ENCODE peak calls at places on chromosomes 2 and 18, in eight cellular contexts. E, B, P, T, R, W, A and K are unnamed samples. For H3K27me3, the result is how much of the 10 kb centered on the place peaks cover.

GRCh38 chr2:3071645-3072044 is 306.0 kb downstream of the EIPR1 start:
- DNase-seq in B (no peak), R (no peak), W (no peak), T (no peak), P (no peak), E (no peak), A (no peak), K (no peak)

GRCh38 chr2:76667764-76668163 is 854.4 kb downstream of the LRRTM4 start:
- DNase-seq in W (no peak), P (no peak), A (no peak), R (no peak), E (no peak), B (no peak), T (no peak), K (no peak)

GRCh38 chr2:218982312-218983262 is 2.4 kb downstream of the FEV start:
- DNase-seq in E (no peak), P (no peak), A (no peak), R (no peak), T (peak), B (no peak), W (no peak), K (no peak)

GRCh38 chr2:41764919-41765318 is 282.9 kb upstream of the PKDCC start:
- DNase-seq in B (no peak), R (no peak), P (no peak), T (no peak), E (no peak), W (no peak), A (no peak), K (no peak)

GRCh38 chr2:97747285-97747684 is 33.9 kb downstream of the ZAP70 start:
- DNase-seq in R (no peak), P (no peak), W (no peak), T (no peak), E (no peak), A (no peak), B (no peak), K (no peak)

GRCh38 chr2:172455121-172455515 is 27.7 kb downstream of the ITGA6 start:
- DNase-seq in B (no peak), T (no peak), E (no peak), R (no peak), A (no peak), P (no peak), W (peak), K (no peak)

GRCh38 chr18:3529597-3529996 is 79.6 kb downstream of the TGIF1 start:
- DNase-seq in T (no peak), A (no peak), B (no peak), R (no peak), P (no peak), E (no peak), W (no peak), K (no peak)

GRCh38 chr2:184444217-184444616 is 154.1 kb upstream of the ZNF804A start:
- DNase-seq in A (no peak), W (no peak), B (no peak), R (no peak), P (no peak), T (no peak), E (no peak), K (no peak)

GRCh38 chr2:26018184-26018716 is 15.6 kb upstream of the RAB10 start:
- DNase-seq in E (peak), T (peak), P (peak), B (peak), A (peak), W (no peak), R (peak), K (peak)

GRCh38 chr2:166519391-166519962 is 25.4 kb upstream of the SCN7A start:
- DNase-seq in P (peak), B (no peak), E (no peak), T (peak), R (no peak), W (no peak), A (no peak), K (peak)

GRCh38 chr2:218658671-218659257 is 659 bp downstream of the ZNF142 start:
- DNase-seq in A (no peak), W (peak), E (no peak), R (no peak), T (peak), P (peak), B (no peak), K (peak)

GRCh38 chr2:186827426-186827825 is 21.5 kb downstream of the ZSWIM2 start:
- DNase-seq in B (no peak), T (no peak), P (no peak), E (no peak), W (no peak), A (no peak), R (no peak), K (no peak)

GRCh38 chr2:177432703-177433102 is 40.1 kb downstream of the AGPS start:
- DNase-seq in W (no peak), A (no peak), B (no peak), E (no peak), T (no peak), P (no peak), R (no peak), K (no peak)

GRCh38 chr18:73646772-73647171 is 500.9 kb downstream of the FBXO15 start:
- DNase-seq in P (no peak), A (no peak), B (no peak), W (no peak), E (no peak), R (no peak), T (no peak), K (peak)

GRCh38 chr18:44741070-44741469 is 60.4 kb downstream of the SETBP1 start:
- DNase-seq in R (no peak), W (no peak), B (no peak), T (no peak), A (no peak), P (no peak), E (no peak), K (no peak)

GRCh38 chr2:11567631-11568031 is 33.8 kb downstream of the GREB1 start:
- DNase-seq in E (no peak), R (peak), B (no peak), A (no peak), W (no peak), P (no peak), T (no peak), K (no peak)

GRCh38 chr2:196983934-196984333 is 57.4 kb upstream of the PGAP1 start:
- DNase-seq in T (no peak), W (no peak), P (no peak), E (no peak), R (no peak), B (no peak), A (no peak), K (no peak)

GRCh38 chr2:55115795-55116597 is 65.7 kb upstream of the RTN4 start:
- DNase-seq in W (no peak), R (no peak), P (no peak), A (no peak), B (no peak), T (no peak), E (no peak), K (no peak)

GRCh38 chr2:207937818-207938217 is 87.5 kb downstream of the PLEKHM3 start:
- DNase-seq in W (no peak), A (no peak), P (no peak), B (no peak), T (no peak), R (no peak), E (no peak), K (no peak)

GRCh38 chr2:46381871-46382270 is 84.7 kb downstream of the EPAS1 start:
- DNase-seq in A (no peak), P (no peak), E (no peak), T (no peak), W (no peak), B (no peak), R (no peak), K (no peak)

GRCh38 chr18:59902993-59903610 is 3.3 kb downstream of the PMAIP1 start:
- DNase-seq in A (no peak), B (no peak), E (no peak), T (no peak), W (no peak), R (no peak), P (no peak), K (no peak)

DNA sequence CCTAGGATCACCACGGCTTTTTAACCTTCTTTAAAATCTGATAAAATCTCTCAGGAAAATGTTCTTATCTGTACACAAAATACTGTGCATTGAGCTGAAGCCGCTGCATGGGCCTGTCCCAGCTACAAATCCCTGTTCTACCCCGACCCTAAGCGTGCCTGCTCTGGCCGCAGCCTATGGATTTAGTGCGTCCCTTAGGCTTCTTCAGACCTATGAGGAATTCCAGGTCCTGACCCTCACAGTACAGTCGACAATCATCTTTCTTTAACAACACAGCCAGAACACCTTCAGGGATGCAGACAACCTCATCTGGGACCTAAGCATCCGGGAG is 477 bp upstream of the WDCP start:
- DNase-seq in E (no peak), B (no peak), R (no peak), A (no peak), P (no peak), T (peak), W (no peak), K (no peak)
- TF ChIP-seq CTCF in E (no peak), B (no peak), R (no peak), A (no peak), P (no peak), T (no peak), W (no peak), K (no peak)

GRCh38 chr2:119023534-119023933 is 81.5 kb downstream of the MARCO start:
- DNase-seq in A (no peak), T (no peak), R (no peak), P (no peak), W (no peak), B (no peak), E (no peak), K (no peak)

GRCh38 chr2:119025762-119026351 is 83.9 kb downstream of the MARCO start:
- DNase-seq in R (no peak), T (no peak), W (no peak), A (no peak), E (no peak), P (no peak), B (no peak), K (no peak)

GRCh38 chr2:119024568-119024967 is 82.6 kb downstream of the MARCO start:
- DNase-seq in T (no peak), A (no peak), P (no peak), E (no peak), R (no peak), W (no peak), B (no peak), K (no peak)

GRCh38 chr2:119024152-119024551 is 82.2 kb downstream of the MARCO start:
- DNase-seq in T (no peak), A (no peak), W (no peak), E (no peak), P (no peak), R (no peak), B (no peak), K (no peak)

DNA sequence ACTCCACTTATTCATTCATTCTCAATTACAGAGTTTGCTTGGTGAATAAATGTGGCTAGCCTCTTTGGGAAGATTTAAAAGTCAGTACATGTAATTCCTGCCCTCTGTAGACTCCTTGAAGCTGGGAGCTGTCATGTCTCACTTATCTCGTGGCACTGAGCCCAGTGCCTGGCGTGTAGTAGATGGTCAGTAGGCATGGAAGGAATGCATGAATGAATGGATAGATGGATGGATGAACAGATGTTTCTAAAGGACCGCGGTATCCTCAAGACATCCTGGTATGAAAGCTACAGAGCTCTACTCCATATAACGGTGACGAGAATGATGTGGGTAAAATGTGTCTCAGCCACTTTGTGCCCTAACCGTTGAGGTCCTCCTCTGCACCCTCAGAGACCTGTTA is 83.0 kb downstream of the MARCO start:
- DNase-seq in R (no peak), T (no peak), P (no peak), W (no peak), B (no peak), A (no peak), E (no peak), K (no peak)
- H3K27me3 ChIP-seq in R (under half), T (under half), P (under half), W (under half), B (under half), A (under half), E (under half), K (under half)

GRCh38 chr2:224999784-225000183 is 42.5 kb downstream of the DOCK10 start:
- DNase-seq in E (no peak), P (no peak), T (no peak), B (no peak), A (no peak), R (no peak), W (no peak), K (no peak)

GRCh38 chr2:225004531-225004930 is 37.7 kb downstream of the DOCK10 start:
- DNase-seq in B (no peak), E (no peak), P (no peak), A (no peak), W (no peak), T (no peak), R (no peak), K (peak)

GRCh38 chr2:225002039-225002655 is 40.1 kb downstream of the DOCK10 start:
- DNase-seq in E (peak), R (peak), T (peak), P (peak), A (no peak), B (no peak), W (peak), K (peak)

GRCh38 chr2:225006730-225007129 is 35.5 kb downstream of the DOCK10 start:
- DNase-seq in A (no peak), B (no peak), R (no peak), W (no peak), E (no peak), T (no peak), P (no peak), K (no peak)

DNA sequence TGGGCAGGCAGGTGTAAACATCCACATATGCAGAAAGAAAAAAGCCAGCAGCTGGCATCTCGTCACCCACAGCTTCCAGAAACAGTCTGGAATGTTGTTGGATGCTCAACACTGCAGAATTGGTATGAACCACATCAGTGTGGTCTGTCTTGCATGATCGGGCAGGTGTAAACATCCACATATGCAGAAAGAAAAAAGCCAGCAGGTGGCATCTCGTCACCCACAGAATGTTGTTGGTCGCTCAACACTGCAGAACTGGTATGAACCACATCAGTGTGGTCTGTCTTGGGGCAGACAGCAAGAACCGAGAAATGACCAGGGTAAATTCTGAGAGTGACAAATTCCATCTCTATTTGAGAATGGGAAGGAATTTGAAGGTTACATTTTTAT is 39.6 kb downstream of the DOCK10 start:
- DNase-seq in R (no peak), B (no peak), W (peak), T (no peak), E (no peak), A (no peak), P (no peak), K (no peak)
- TF ChIP-seq CTCF in R (no peak), B (no peak), W (no peak), T (peak), E (no peak), A (no peak), P (no peak), K (peak)

GRCh38 chr2:157304811-157305712 is 20.6 kb downstream of the ERMN start:
- DNase-seq in B (no peak), W (no peak), T (no peak), A (no peak), R (no peak), P (peak), E (no peak), K (peak)
- H3K27me3 ChIP-seq in B (under half), W (under half), T (under half), A (under half), R (under half), P (under half), E (under half), K (under half)

GRCh38 chr18:56789889-56790180 is 138.7 kb downstream of the WDR7 start:
- DNase-seq in A (no peak), W (no peak), E (no peak), B (no peak), P (no peak), R (no peak), T (no peak), K (no peak)
- TF ChIP-seq CTCF in A (no peak), W (no peak), E (no peak), B (no peak), P (no peak), R (no peak), T (no peak), K (no peak)

GRCh38 chr2:238238766-238239551 is 879 bp downstream of the HES6 start:
- DNase-seq in W (peak), A (peak), E (no peak), B (peak), R (no peak), T (peak), P (peak), K (no peak)
- H3K27me3 ChIP-seq in W (under half), A (under half), E (under half), B (under half), R (under half), T (half or more), P (half or more), K (half or more)

GRCh38 chr2:202494856-202495604 is 118.9 kb downstream of the BMPR2 start:
- DNase-seq in A (no peak), T (peak), R (no peak), P (peak), E (no peak), W (no peak), B (no peak), K (no peak)

GRCh38 chr2:202488671-202489070 is 112.5 kb downstream of the BMPR2 start:
- DNase-seq in B (no peak), E (no peak), A (no peak), R (no peak), T (no peak), W (no peak), P (no peak), K (no peak)

GRCh38 chr2:202494300-202494699 is 118.2 kb downstream of the BMPR2 start:
- DNase-seq in P (peak), A (no peak), E (no peak), R (no peak), W (no peak), T (peak), B (peak), K (no peak)

GRCh38 chr2:202490479-202490878 is 114.4 kb downstream of the BMPR2 start:
- DNase-seq in P (no peak), A (no peak), W (no peak), B (no peak), T (no peak), R (no peak), E (no peak), K (no peak)

DNA sequence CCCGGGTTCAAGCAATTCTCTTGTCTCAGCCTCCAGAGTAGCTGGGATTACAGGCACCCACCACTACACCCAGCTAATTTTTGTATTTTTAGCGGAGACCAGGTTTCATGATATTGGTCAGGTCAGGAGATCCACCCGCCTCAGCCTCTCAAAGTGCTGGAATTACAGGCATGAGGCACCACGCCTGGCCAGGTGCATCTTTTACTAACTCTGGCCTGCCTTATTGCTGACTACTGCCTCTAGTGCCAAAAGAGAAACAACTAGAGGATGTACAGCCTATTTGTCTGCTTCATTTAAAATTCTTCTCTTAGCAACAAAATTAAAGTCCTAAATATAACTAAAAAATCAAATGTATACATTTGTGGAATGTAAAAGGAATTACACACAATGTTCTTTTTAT is 115.4 kb downstream of the BMPR2 start:
- DNase-seq in T (peak), W (no peak), B (no peak), E (no peak), A (no peak), P (no peak), R (no peak), K (no peak)
- TF ChIP-seq CTCF in T (peak), W (no peak), B (no peak), E (no peak), A (no peak), P (peak), R (no peak), K (peak)

DNA sequence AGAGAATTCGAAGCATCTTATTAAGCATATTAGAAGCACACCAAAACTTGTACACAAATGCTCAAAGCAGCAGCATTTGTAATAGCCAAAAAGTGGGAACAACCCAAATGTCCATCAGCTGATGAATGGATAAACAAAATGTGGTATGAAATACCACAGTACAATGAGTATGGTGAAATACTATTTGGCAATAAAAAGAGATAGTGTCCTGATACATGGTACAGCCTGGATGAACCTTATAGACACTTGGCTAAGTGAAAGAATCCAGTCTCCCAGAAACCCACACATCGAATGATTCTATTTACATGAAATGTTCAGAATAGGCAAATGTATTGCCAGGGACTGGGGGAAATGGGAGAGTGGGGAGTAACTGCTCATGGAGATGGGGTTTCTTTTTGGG is 3.0 kb downstream of the SPATA3 start:
- DNase-seq in P (no peak), T (no peak), E (no peak), B (no peak), W (no peak), A (no peak), R (no peak), K (no peak)
- H3K27me3 ChIP-seq in P (under half), T (under half), E (under half), B (under half), W (under half), A (under half), R (under half), K (under half)

DNA sequence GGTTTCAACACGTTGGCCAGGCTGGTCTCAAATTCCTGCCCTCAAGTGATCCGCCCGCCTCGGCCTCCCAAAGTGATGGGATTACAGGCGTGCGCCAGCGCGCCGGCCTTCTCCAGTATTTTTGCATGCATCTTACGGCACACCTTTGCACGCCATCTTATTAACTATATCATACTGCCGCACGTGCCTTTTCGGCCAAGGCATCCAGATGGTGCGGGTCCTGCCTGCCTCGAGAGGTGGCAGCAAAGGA is 759 bp upstream of the ING5 start:
- DNase-seq in P (no peak), E (no peak), R (no peak), W (no peak), B (no peak), T (no peak), A (no peak), K (peak)
- TF ChIP-seq CTCF in P (peak), E (no peak), R (no peak), W (peak), B (peak), T (peak), A (no peak), K (peak)